ENCODE peak calls at places on chromosomes 1 and 21, in four cellular contexts. G is H1, C is HepG2, E is GM12878. W is an unnamed sample.
A peak's percentile ranks its signal among the peaks of the same experiment; 100 is the strongest.

GRCh38 chr1:210123924-210124589 is 108.5 kb upstream of the SERTAD4 start:
- DNase-seq in E (no peak), G (no peak), C (no peak), W (no peak)

GRCh38 chr1:96519851-96520281 is 201.7 kb upstream of the PTBP2 start:
- DNase-seq in C (no peak), E (no peak), G (no peak), W (peak; percentile 57)

GRCh38 chr1:84825161-84825560 is 67.8 kb downstream of the LPAR3 start:
- DNase-seq in E (no peak), G (no peak), C (no peak), W (no peak)

GRCh38 chr1:186059311-186059710 is 315.7 kb downstream of the TPR start:
- DNase-seq in E (no peak), C (no peak), G (no peak), W (no peak)

GRCh38 chr1:148362141-148362929 is 120.8 kb downstream of the PPIAL4G start:
- DNase-seq in C (no peak), G (peak; percentile 77), E (peak; percentile 35), W (no peak)

GRCh38 chr1:228212966-228213844 is 5.4 kb downstream of the OBSCN start:
- DNase-seq in G (peak; percentile 91), C (peak; percentile 25), E (peak; percentile 9), W (peak; percentile 94)

GRCh38 chr21:38341546-38342012 is 84.8 kb downstream of the KCNJ15 start:
- DNase-seq in E (no peak), C (no peak), G (no peak), W (no peak)

GRCh38 chr1:67652800-67653199 is 32.2 kb upstream of the GADD45A start:
- DNase-seq in E (no peak), C (no peak), G (no peak), W (no peak)

GRCh38 chr1:242030071-242030470 is 31.2 kb upstream of the MAP1LC3C start:
- DNase-seq in C (no peak), E (no peak), G (peak; percentile 23), W (no peak)

GRCh38 chr1:16625497-16626408 is 12.4 kb upstream of the NBPF1 start:
- DNase-seq in G (peak; percentile 72), C (no peak), E (no peak), W (no peak)

GRCh38 chr1:37476087-37476452 is 1.7 kb downstream of the ZC3H12A start:
- DNase-seq in E (no peak), C (no peak), G (no peak), W (no peak)

GRCh38 chr1:226064816-226065248 is 2.3 kb downstream of the H3-3A start:
- DNase-seq in C (peak; percentile 56), E (no peak), G (no peak), W (peak; percentile 28)

GRCh38 chr1:235513495-235514366 is 9.5 kb upstream of the B3GALNT2 start:
- DNase-seq in C (peak; percentile 69), G (no peak), E (no peak), W (peak; percentile 71)

GRCh38 chr1:27505420-27505680 is 15.4 kb upstream of the WASF2 start:
- DNase-seq in G (no peak), E (no peak), C (no peak), W (no peak)

GRCh38 chr1:222940903-222941302 is 126.1 kb downstream of the DISP1 start:
- DNase-seq in G (no peak), E (no peak), C (no peak), W (no peak)

GRCh38 chr1:206674745-206675175 is 9.9 kb upstream of the MAPKAPK2 start:
- DNase-seq in E (no peak), C (no peak), G (no peak), W (no peak)

GRCh38 chr1:79128726-79129125 is 122.2 kb upstream of the ADGRL4 start:
- DNase-seq in E (no peak), C (no peak), G (no peak), W (no peak)

GRCh38 chr1:111197598-111198289 is 2.7 kb downstream of the DENND2D start:
- DNase-seq in C (no peak), G (peak; percentile 68), E (no peak), W (no peak)

GRCh38 chr1:5913078-5913845 is 79.0 kb downstream of the NPHP4 start:
- DNase-seq in G (peak; percentile 42), E (no peak), C (no peak), W (no peak)

GRCh38 chr1:71424536-71424935 is 343.7 kb upstream of the ZRANB2 start:
- DNase-seq in E (no peak), G (no peak), C (no peak), W (no peak)

GRCh38 chr1:63966016-63966415 is 192.2 kb downstream of the ROR1 start:
- DNase-seq in G (no peak), C (no peak), E (no peak), W (no peak)

GRCh38 chr1:7644086-7644485 is 127.0 kb upstream of the VAMP3 start:
- DNase-seq in E (no peak), G (no peak), C (no peak), W (no peak)

GRCh38 chr1:74344396-74344795 is 109.2 kb downstream of the TNNI3K start:
- DNase-seq in G (no peak), C (no peak), E (no peak), W (no peak)

GRCh38 chr21:20741445-20741844 is 256.8 kb upstream of the NCAM2 start:
- DNase-seq in G (no peak), E (no peak), C (no peak), W (no peak)

GRCh38 chr1:201137579-201138310 is 10.8 kb upstream of the ASCL5 start:
- DNase-seq in G (no peak), C (no peak), E (no peak), W (no peak)

GRCh38 chr1:25683731-25684130 is 67.1 kb downstream of the MAN1C1 start:
- DNase-seq in E (no peak), C (no peak), G (no peak), W (no peak)

GRCh38 chr1:153669606-153670005 is 1.2 kb downstream of the ILF2 start:
- DNase-seq in G (no peak), E (no peak), C (no peak), W (no peak)

GRCh38 chr1:30087465-30087864 is 635.9 kb downstream of the MATN1 start:
- DNase-seq in G (no peak), E (no peak), C (peak; percentile 6), W (peak; percentile 51)

GRCh38 chr1:182684128-182684828 is at the start of gene RGS8:
- DNase-seq in C (no peak), G (no peak), E (no peak), W (no peak)

DNA sequence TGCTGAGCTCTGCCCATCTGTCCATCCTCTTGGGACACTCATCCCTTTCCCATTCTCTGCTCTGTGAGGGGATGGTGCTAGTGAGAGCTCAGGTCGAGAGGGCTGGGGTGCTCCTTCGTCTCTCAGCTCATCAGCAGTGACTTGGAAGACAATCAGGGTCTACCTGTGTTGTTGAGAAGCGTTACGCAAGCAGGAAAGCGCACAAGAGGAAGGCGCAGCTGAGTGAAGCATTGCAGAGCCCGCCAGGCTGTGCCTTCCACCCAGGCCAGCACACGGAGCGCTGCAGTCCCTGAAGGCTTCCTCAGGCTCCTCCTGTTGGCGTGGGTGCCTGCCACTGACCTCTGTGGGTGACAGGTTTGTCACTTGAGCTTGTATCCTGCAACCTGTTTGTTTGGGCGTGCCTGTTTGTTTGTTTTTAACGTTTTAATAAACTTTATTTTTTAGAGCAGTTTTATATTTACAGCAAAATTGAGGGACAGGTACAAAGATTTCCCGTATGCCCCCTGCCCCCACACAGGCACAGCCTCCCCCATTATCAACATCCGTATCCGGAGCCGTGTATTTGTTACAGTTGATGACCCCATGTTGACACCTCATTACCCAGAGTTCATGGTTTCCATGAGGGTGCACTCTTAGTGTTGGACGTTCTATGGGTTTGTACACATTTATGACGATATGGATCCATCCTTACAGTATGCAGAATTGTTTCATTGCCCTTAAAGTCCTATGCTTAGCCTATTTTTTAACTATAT is 36.7 kb downstream of the ADARB1 start:
- DNase-seq in G (no peak), C (no peak), E (no peak), W (no peak)
- H3K4me1 ChIP-seq in G (no peaks in the 10 kb centered on the region), C (no peaks in the 10 kb centered on the region), E (peaks cover 39% of the 10 kb centered on the region), W (no peaks in the 10 kb centered on the region)

GRCh38 chr1:85992756-85993155 is 163.8 kb downstream of the COL24A1 start:
- DNase-seq in G (no peak), E (no peak), C (no peak), W (no peak)
- TF ChIP-seq YY1 in G (no peak), E (no peak), C (no peak), W (no peak)

GRCh38 chr1:3313579-3313955 is 140.9 kb upstream of the ARHGEF16 start:
- DNase-seq in C (no peak), G (peak; percentile 63), E (no peak), W (no peak)
- TF ChIP-seq SUZ12 in C (no peak), G (no peak), E (no peak), W (no peak)

DNA sequence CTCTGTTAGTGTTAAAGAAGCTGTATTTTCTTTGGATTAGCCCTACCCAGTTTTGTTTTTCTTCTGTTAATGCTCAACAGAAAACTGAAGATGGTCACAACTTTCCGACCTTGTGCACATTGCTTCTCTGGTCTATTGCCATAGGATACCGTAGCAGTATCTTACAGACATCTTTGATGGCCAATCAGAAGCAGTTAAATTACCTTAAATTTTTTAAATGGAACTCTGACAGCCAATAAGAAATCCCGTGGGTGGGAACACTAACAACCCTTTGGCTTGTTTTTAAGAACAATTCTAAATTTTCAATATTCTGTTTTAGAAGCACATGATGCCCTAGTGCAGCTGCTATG is 17.2 kb downstream of the NFYC start:
- DNase-seq in C (peak; percentile 77), G (no peak), E (no peak), W (peak; percentile 48)
- H3K4me1 ChIP-seq in C (peaks cover 67% of the 10 kb centered on the region), G (peaks cover 8% of the 10 kb centered on the region), E (peaks cover 24% of the 10 kb centered on the region), W (no peaks in the 10 kb centered on the region)

GRCh38 chr1:165047985-165048384 is 308.5 kb downstream of the LMX1A start:
- DNase-seq in G (no peak), C (no peak), E (no peak), W (no peak)
- TF ChIP-seq YY1 in G (no peak), C (no peak), E (no peak), W (no peak)

DNA sequence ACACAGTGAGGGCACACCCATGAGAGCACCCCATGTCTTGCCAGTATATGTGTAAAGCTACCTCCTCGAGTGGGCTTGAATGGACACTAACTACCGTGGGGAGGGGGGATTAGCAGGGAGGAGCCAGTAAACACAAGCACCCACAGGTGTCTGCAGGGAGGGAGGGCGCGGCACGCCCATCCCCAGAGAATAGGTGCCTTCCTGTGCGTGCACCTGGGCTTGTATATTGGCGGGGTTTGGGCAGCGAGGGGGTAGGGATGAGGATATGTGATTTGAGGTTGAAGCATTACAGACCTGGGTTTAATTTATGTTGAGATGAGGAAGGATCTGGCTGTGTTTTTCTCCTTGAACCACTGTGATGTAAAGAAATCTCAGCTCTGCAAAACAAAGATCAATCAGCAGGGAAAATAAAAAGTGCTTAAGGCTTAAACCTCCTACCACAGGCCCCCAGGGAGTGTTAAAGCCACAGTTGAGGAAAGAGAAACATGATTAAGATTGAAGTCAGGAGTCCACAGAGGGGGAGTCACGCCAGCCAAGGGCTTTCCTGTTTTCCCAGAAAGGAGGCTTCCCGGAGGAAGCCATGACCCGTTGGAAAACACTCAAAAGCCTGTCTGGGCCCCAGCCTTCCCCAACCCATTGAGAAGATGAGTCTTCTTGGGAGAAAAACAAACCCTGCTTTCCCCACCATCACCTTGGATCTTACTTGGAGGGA is 80.0 kb downstream of the CAMK2N1 start:
- DNase-seq in E (no peak), C (no peak), G (no peak), W (no peak)
- TF ChIP-seq SUZ12 in E (no peak), C (no peak), G (no peak), W (no peak)

DNA sequence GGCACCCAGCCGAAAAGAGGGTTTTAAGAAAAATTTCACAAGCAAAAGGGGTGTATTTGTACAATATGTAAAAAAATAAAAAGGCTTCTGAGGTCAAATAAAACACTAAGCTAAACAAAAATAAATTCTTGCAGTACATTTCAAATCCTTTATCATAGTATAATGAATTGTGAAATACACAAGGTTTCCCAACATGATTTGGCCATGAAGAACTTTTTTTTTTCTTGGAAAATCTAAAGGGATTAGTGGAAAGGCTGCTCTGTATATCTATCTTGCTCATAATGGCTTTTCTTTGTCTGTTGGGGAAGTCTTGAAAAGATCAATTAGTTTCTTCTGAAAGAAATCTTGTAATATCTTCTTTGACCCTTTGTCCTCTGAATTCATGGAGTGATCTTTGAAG is 593.4 kb downstream of the PLPP3 start:
- DNase-seq in C (no peak), G (no peak), E (no peak), W (no peak)
- H3K4me1 ChIP-seq in C (no peaks in the 10 kb centered on the region), G (peaks cover 3% of the 10 kb centered on the region), E (no peaks in the 10 kb centered on the region), W (no peaks in the 10 kb centered on the region)